ENCODE peak calls at places on chromosomes 2 and 18, in eight cellular contexts. One of them, this sample, is unnamed.
A peak's percentile ranks its signal among the peaks of the same experiment; 100 is the strongest.

GRCh38 chr2:169815849-169816248 is 8.9 kb downstream of the METTL5 start:
- DNase-seq in NCI-H510A: no peak
- DNase-seq in WERI-Rb-1: no peak
- DNase-seq in fibroblast of lung: peak; percentile 49
- DNase-seq in HCT116: no peak
- DNase-seq in Jurkat, Clone E6-1: no peak
- DNase-seq in GM06990: no peak
- DNase-seq in HAP-1: no peak
- DNase-seq in this sample: no peak

GRCh38 chr2:88739985-88740600 is 48.6 kb downstream of the RPIA start:
- DNase-seq in NCI-H510A: no peak
- DNase-seq in WERI-Rb-1: peak; percentile 65
- DNase-seq in fibroblast of lung: peak; percentile 76
- DNase-seq in HCT116: peak; percentile 46
- DNase-seq in Jurkat, Clone E6-1: peak; percentile 73
- DNase-seq in GM06990: peak; percentile 32
- DNase-seq in HAP-1: peak; percentile 32
- DNase-seq in this sample: peak; percentile 83

GRCh38 chr2:83953661-83954060 is 505.4 kb downstream of the SUCLG1 start:
- DNase-seq in NCI-H510A: no peak
- DNase-seq in WERI-Rb-1: no peak
- DNase-seq in fibroblast of lung: no peak
- DNase-seq in HCT116: no peak
- DNase-seq in Jurkat, Clone E6-1: no peak
- DNase-seq in GM06990: no peak
- DNase-seq in HAP-1: no peak
- DNase-seq in this sample: peak; percentile 4

GRCh38 chr18:51133580-51134160 is 63.8 kb downstream of the MEX3C start:
- DNase-seq in NCI-H510A: no peak
- DNase-seq in WERI-Rb-1: no peak
- DNase-seq in fibroblast of lung: peak; percentile 1
- DNase-seq in HCT116: no peak
- DNase-seq in Jurkat, Clone E6-1: no peak
- DNase-seq in GM06990: no peak
- DNase-seq in HAP-1: no peak
- DNase-seq in this sample: no peak

GRCh38 chr2:73069041-73069854 is 2.3 kb downstream of the SFXN5 start:
- DNase-seq in NCI-H510A: no peak
- DNase-seq in WERI-Rb-1: no peak
- DNase-seq in fibroblast of lung: no peak
- DNase-seq in HCT116: no peak
- DNase-seq in Jurkat, Clone E6-1: no peak
- DNase-seq in GM06990: no peak
- DNase-seq in HAP-1: no peak
- DNase-seq in this sample: no peak

GRCh38 chr2:230908595-230909191 is 16.3 kb downstream of the GPR55 start:
- DNase-seq in NCI-H510A: peak; percentile 93
- DNase-seq in WERI-Rb-1: no peak
- DNase-seq in fibroblast of lung: peak; percentile 75
- DNase-seq in HCT116: peak; percentile 70
- DNase-seq in Jurkat, Clone E6-1: no peak
- DNase-seq in GM06990: no peak
- DNase-seq in HAP-1: no peak
- DNase-seq in this sample: peak; percentile 73

GRCh38 chr2:136359121-136359965 is 241.4 kb upstream of the CXCR4 start:
- DNase-seq in NCI-H510A: no peak
- DNase-seq in WERI-Rb-1: no peak
- DNase-seq in fibroblast of lung: no peak
- DNase-seq in HCT116: no peak
- DNase-seq in Jurkat, Clone E6-1: peak; percentile 71
- DNase-seq in GM06990: no peak
- DNase-seq in HAP-1: no peak
- DNase-seq in this sample: no peak

GRCh38 chr18:10374615-10375295 is 79.7 kb upstream of the APCDD1 start:
- DNase-seq in NCI-H510A: no peak
- DNase-seq in WERI-Rb-1: no peak
- DNase-seq in fibroblast of lung: no peak
- DNase-seq in HCT116: no peak
- DNase-seq in Jurkat, Clone E6-1: no peak
- DNase-seq in GM06990: no peak
- DNase-seq in HAP-1: peak; percentile 74
- DNase-seq in this sample: peak; percentile 82

GRCh38 chr2:230227216-230227615 is 1.7 kb downstream of the SP140 start:
- DNase-seq in NCI-H510A: no peak
- DNase-seq in WERI-Rb-1: no peak
- DNase-seq in fibroblast of lung: no peak
- DNase-seq in HCT116: no peak
- DNase-seq in Jurkat, Clone E6-1: no peak
- DNase-seq in GM06990: peak; percentile 25
- DNase-seq in HAP-1: no peak
- DNase-seq in this sample: no peak

GRCh38 chr2:208326016-208326415 is 60.0 kb downstream of the PIKFYVE start:
- DNase-seq in NCI-H510A: no peak
- DNase-seq in WERI-Rb-1: no peak
- DNase-seq in fibroblast of lung: no peak
- DNase-seq in HCT116: no peak
- DNase-seq in Jurkat, Clone E6-1: no peak
- DNase-seq in GM06990: no peak
- DNase-seq in HAP-1: no peak
- DNase-seq in this sample: no peak

GRCh38 chr2:19140463-19141208 is 217.8 kb downstream of the OSR1 start:
- DNase-seq in NCI-H510A: peak; percentile 86
- DNase-seq in WERI-Rb-1: no peak
- DNase-seq in fibroblast of lung: peak; percentile 82
- DNase-seq in HCT116: peak; percentile 72
- DNase-seq in Jurkat, Clone E6-1: no peak
- DNase-seq in GM06990: no peak
- DNase-seq in HAP-1: no peak
- DNase-seq in this sample: peak; percentile 72

GRCh38 chr2:134669731-134670669 is 48.8 kb downstream of the TMEM163 start:
- DNase-seq in NCI-H510A: peak; percentile 17
- DNase-seq in WERI-Rb-1: no peak
- DNase-seq in fibroblast of lung: no peak
- DNase-seq in HCT116: no peak
- DNase-seq in Jurkat, Clone E6-1: peak; percentile 93
- DNase-seq in GM06990: no peak
- DNase-seq in HAP-1: no peak
- DNase-seq in this sample: no peak

GRCh38 chr2:162327134-162327769 is 8.8 kb upstream of the IFIH1 start:
- DNase-seq in NCI-H510A: no peak
- DNase-seq in WERI-Rb-1: no peak
- DNase-seq in fibroblast of lung: no peak
- DNase-seq in HCT116: no peak
- DNase-seq in Jurkat, Clone E6-1: no peak
- DNase-seq in GM06990: no peak
- DNase-seq in HAP-1: no peak
- DNase-seq in this sample: no peak

GRCh38 chr2:121596221-121597080 is 52.8 kb downstream of the CLASP1 start:
- DNase-seq in NCI-H510A: no peak
- DNase-seq in WERI-Rb-1: peak; percentile 58
- DNase-seq in fibroblast of lung: peak; percentile 70
- DNase-seq in HCT116: peak; percentile 33
- DNase-seq in Jurkat, Clone E6-1: peak; percentile 24
- DNase-seq in GM06990: peak; percentile 56
- DNase-seq in HAP-1: peak; percentile 76
- DNase-seq in this sample: peak; percentile 46

GRCh38 chr2:66679422-66679821 is 244.5 kb downstream of the MEIS1 start:
- DNase-seq in NCI-H510A: no peak
- DNase-seq in WERI-Rb-1: peak; percentile 38
- DNase-seq in fibroblast of lung: no peak
- DNase-seq in HCT116: no peak
- DNase-seq in Jurkat, Clone E6-1: no peak
- DNase-seq in GM06990: no peak
- DNase-seq in HAP-1: peak; percentile 98
- DNase-seq in this sample: peak; percentile 39

GRCh38 chr2:144511945-144512344 is 8.0 kb downstream of the ZEB2 start:
- DNase-seq in NCI-H510A: no peak
- DNase-seq in WERI-Rb-1: no peak
- DNase-seq in fibroblast of lung: peak; percentile 24
- DNase-seq in HCT116: no peak
- DNase-seq in Jurkat, Clone E6-1: no peak
- DNase-seq in GM06990: no peak
- DNase-seq in HAP-1: peak; percentile 77
- DNase-seq in this sample: no peak

GRCh38 chr2:689877-690510 is 12.8 kb upstream of the TMEM18 start:
- DNase-seq in NCI-H510A: no peak
- DNase-seq in WERI-Rb-1: no peak
- DNase-seq in fibroblast of lung: no peak
- DNase-seq in HCT116: no peak
- DNase-seq in Jurkat, Clone E6-1: no peak
- DNase-seq in GM06990: no peak
- DNase-seq in HAP-1: no peak
- DNase-seq in this sample: no peak

GRCh38 chr18:12990128-12990485 is 1.1 kb upstream of the CEP192 start:
- DNase-seq in NCI-H510A: no peak
- DNase-seq in WERI-Rb-1: no peak
- DNase-seq in fibroblast of lung: no peak
- DNase-seq in HCT116: no peak
- DNase-seq in Jurkat, Clone E6-1: peak; percentile 60
- DNase-seq in GM06990: no peak
- DNase-seq in HAP-1: no peak
- DNase-seq in this sample: no peak

GRCh38 chr2:30366199-30366691 is 80.8 kb upstream of the LCLAT1 start:
- DNase-seq in NCI-H510A: no peak
- DNase-seq in WERI-Rb-1: peak; percentile 2
- DNase-seq in fibroblast of lung: peak; percentile 18
- DNase-seq in HCT116: no peak
- DNase-seq in Jurkat, Clone E6-1: no peak
- DNase-seq in GM06990: peak; percentile 25
- DNase-seq in HAP-1: no peak
- DNase-seq in this sample: peak; percentile 32

GRCh38 chr2:18178736-18179349 is 300.4 kb downstream of the KCNS3 start:
- DNase-seq in NCI-H510A: no peak
- DNase-seq in WERI-Rb-1: peak; percentile 66
- DNase-seq in fibroblast of lung: peak; percentile 60
- DNase-seq in HCT116: peak; percentile 40
- DNase-seq in Jurkat, Clone E6-1: peak; percentile 61
- DNase-seq in GM06990: no peak
- DNase-seq in HAP-1: peak; percentile 53
- DNase-seq in this sample: peak; percentile 6

GRCh38 chr18:39846277-39846676 is 2108.8 kb upstream of the PIK3C3 start:
- DNase-seq in NCI-H510A: no peak
- DNase-seq in WERI-Rb-1: peak; percentile 12
- DNase-seq in fibroblast of lung: peak; percentile 96
- DNase-seq in HCT116: no peak
- DNase-seq in Jurkat, Clone E6-1: no peak
- DNase-seq in GM06990: no peak
- DNase-seq in HAP-1: no peak
- DNase-seq in this sample: no peak

GRCh38 chr2:193103064-193103463 is 908.3 kb upstream of the TMEFF2 start:
- DNase-seq in NCI-H510A: no peak
- DNase-seq in WERI-Rb-1: no peak
- DNase-seq in fibroblast of lung: no peak
- DNase-seq in HCT116: no peak
- DNase-seq in Jurkat, Clone E6-1: no peak
- DNase-seq in GM06990: no peak
- DNase-seq in HAP-1: no peak
- DNase-seq in this sample: no peak

GRCh38 chr2:218465987-218466633 is 47.2 kb downstream of the VIL1 start:
- DNase-seq in NCI-H510A: no peak
- DNase-seq in WERI-Rb-1: no peak
- DNase-seq in fibroblast of lung: peak; percentile 56
- DNase-seq in HCT116: no peak
- DNase-seq in Jurkat, Clone E6-1: no peak
- DNase-seq in GM06990: no peak
- DNase-seq in HAP-1: no peak
- DNase-seq in this sample: no peak

GRCh38 chr2:72955188-72956049 is 38.1 kb downstream of the EMX1 start:
- DNase-seq in NCI-H510A: no peak
- DNase-seq in WERI-Rb-1: no peak
- DNase-seq in fibroblast of lung: no peak
- DNase-seq in HCT116: no peak
- DNase-seq in Jurkat, Clone E6-1: no peak
- DNase-seq in GM06990: no peak
- DNase-seq in HAP-1: no peak
- DNase-seq in this sample: no peak

GRCh38 chr2:207670887-207671286 is 40.6 kb upstream of the CCNYL1 start:
- DNase-seq in NCI-H510A: no peak
- DNase-seq in WERI-Rb-1: no peak
- DNase-seq in fibroblast of lung: no peak
- DNase-seq in HCT116: no peak
- DNase-seq in Jurkat, Clone E6-1: no peak
- DNase-seq in GM06990: no peak
- DNase-seq in HAP-1: no peak
- DNase-seq in this sample: no peak

GRCh38 chr2:15919716-15920444 is 20.5 kb upstream of the MYCN start:
- DNase-seq in NCI-H510A: peak; percentile 41
- DNase-seq in WERI-Rb-1: peak; percentile 64
- DNase-seq in fibroblast of lung: no peak
- DNase-seq in HCT116: no peak
- DNase-seq in Jurkat, Clone E6-1: no peak
- DNase-seq in GM06990: no peak
- DNase-seq in HAP-1: no peak
- DNase-seq in this sample: no peak

GRCh38 chr2:234189230-234189629 is 138.7 kb downstream of the SPP2 start:
- DNase-seq in NCI-H510A: no peak
- DNase-seq in WERI-Rb-1: no peak
- DNase-seq in fibroblast of lung: no peak
- DNase-seq in HCT116: no peak
- DNase-seq in Jurkat, Clone E6-1: no peak
- DNase-seq in GM06990: no peak
- DNase-seq in HAP-1: no peak
- DNase-seq in this sample: no peak